ENCODE peak calls at places on chromosomes 16 and 17, in seven cellular contexts. C is GM23338; T is tibial nerve; J is CD8-positive, alpha-beta memory T cell; K is fibroblast of lung; B is dorsolateral prefrontal cortex; E is tibial artery. F is an unnamed sample.

GRCh38 chr17:10059684-10060211 is 138.7 kb downstream of the GAS7 start:
- DNase-seq in K (peak), E (no peak), T (no peak), C (peak), J (no peak), B (no peak), F (no peak)

GRCh38 chr17:57104461-57105175 is 19.6 kb downstream of the AKAP1 start:
- DNase-seq in J (no peak), B (no peak), E (no peak), T (no peak), C (no peak), K (no peak), F (no peak)

GRCh38 chr17:68987966-68988365 is 32.8 kb upstream of the ABCA8 start:
- DNase-seq in B (no peak), J (no peak), K (no peak), T (no peak), C (no peak), E (no peak), F (no peak)

GRCh38 chr17:79091373-79091670 is 16.7 kb downstream of the ENGASE start:
- DNase-seq in K (no peak), J (no peak), C (no peak), B (no peak), E (no peak), T (no peak), F (no peak)

GRCh38 chr16:54936086-54936978 is 5.7 kb downstream of the IRX5 start:
- DNase-seq in K (no peak), B (no peak), C (peak), J (no peak), T (no peak), E (no peak), F (no peak)

GRCh38 chr16:49350265-49351103 is 23.1 kb upstream of the C16orf78 start:
- DNase-seq in J (no peak), T (peak), K (peak), C (peak), E (no peak), B (peak), F (peak)

GRCh38 chr17:68564415-68565111 is 36.6 kb downstream of the FAM20A start:
- DNase-seq in B (no peak), E (no peak), K (no peak), T (no peak), C (no peak), J (no peak), F (no peak)

GRCh38 chr16:54080524-54081008 is 206.0 kb downstream of the IRX3 start:
- DNase-seq in C (no peak), J (no peak), K (peak), T (no peak), E (no peak), B (no peak), F (no peak)

GRCh38 chr16:67199011-67199807 is at the start of gene ELMO3:
- DNase-seq in E (no peak), K (no peak), C (peak), J (no peak), T (no peak), B (no peak), F (no peak)

GRCh38 chr17:74859439-74860228 is at the start of gene GRIN2C:
- DNase-seq in C (no peak), E (no peak), T (no peak), K (no peak), J (no peak), B (no peak), F (no peak)

GRCh38 chr17:39736319-39737165 is 1.2 kb upstream of the GRB7 start:
- DNase-seq in K (no peak), J (no peak), E (no peak), B (no peak), T (no peak), C (peak), F (no peak)

GRCh38 chr16:11639925-11640899 is 28.0 kb upstream of the SNN start:
- DNase-seq in T (peak), B (peak), K (peak), E (peak), C (peak), J (no peak), F (peak)

GRCh38 chr17:47719411-47720152 is 13.5 kb upstream of the TBX21 start:
- DNase-seq in K (peak), B (no peak), E (no peak), C (no peak), J (no peak), T (no peak), F (no peak)

GRCh38 chr17:5899496-5900195 is 170.5 kb upstream of the WSCD1 start:
- DNase-seq in C (no peak), J (no peak), T (no peak), E (peak), K (no peak), B (no peak), F (no peak)

GRCh38 chr17:5897320-5897911 is 172.8 kb upstream of the WSCD1 start:
- DNase-seq in B (no peak), E (peak), K (no peak), T (no peak), C (peak), J (no peak), F (no peak)

GRCh38 chr17:5901731-5902660 is 168.2 kb upstream of the WSCD1 start:
- DNase-seq in J (no peak), C (no peak), E (peak), B (no peak), T (no peak), K (no peak), F (no peak)

GRCh38 chr17:5898406-5898805 is 171.8 kb upstream of the WSCD1 start:
- DNase-seq in B (no peak), T (no peak), C (no peak), K (no peak), J (no peak), E (peak), F (no peak)

GRCh38 chr17:5902671-5903070 is 167.5 kb upstream of the WSCD1 start:
- DNase-seq in C (no peak), J (no peak), K (no peak), E (peak), B (peak), T (no peak), F (no peak)
- H3K27ac ChIP-seq in C (no peak), J (no peak), K (no peak), E (no peak), B (no peak), T (no peak), F (no peak)

DNA sequence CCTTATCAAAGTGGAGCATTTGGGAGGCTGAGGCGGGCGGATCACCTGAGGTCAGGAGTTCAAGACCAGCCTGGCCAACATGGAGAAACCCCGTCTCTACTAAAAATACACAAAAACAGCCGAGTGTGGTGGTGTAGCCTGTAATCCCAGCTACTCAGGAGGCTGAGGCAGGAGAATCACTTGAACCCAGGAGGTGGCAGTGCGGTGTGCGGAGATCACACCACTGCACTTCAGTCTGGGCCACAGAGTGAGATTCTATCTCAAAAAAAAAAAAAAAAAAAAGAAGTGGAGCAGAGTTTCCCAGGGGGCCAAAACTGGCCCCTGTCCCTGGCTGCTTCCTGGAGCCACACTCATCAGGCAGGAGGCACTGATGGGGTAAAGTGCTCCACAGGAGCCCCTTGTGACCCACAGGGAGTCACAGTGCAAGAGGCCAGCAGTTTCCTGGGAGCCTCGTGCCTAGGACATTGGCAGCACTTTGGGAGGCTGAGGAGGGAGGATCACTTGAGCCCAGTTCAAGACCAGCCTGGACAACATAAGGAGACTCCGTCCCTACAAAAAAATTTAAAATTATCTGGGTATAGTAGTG is 44.4 kb downstream of the RTN4RL1 start:
- DNase-seq in B (no peak), J (no peak), E (no peak), T (no peak), C (no peak), K (no peak), F (no peak)
- H3K27ac ChIP-seq in B (no peak), J (no peak), E (no peak), T (no peak), C (no peak), K (no peak), F (no peak)

DNA sequence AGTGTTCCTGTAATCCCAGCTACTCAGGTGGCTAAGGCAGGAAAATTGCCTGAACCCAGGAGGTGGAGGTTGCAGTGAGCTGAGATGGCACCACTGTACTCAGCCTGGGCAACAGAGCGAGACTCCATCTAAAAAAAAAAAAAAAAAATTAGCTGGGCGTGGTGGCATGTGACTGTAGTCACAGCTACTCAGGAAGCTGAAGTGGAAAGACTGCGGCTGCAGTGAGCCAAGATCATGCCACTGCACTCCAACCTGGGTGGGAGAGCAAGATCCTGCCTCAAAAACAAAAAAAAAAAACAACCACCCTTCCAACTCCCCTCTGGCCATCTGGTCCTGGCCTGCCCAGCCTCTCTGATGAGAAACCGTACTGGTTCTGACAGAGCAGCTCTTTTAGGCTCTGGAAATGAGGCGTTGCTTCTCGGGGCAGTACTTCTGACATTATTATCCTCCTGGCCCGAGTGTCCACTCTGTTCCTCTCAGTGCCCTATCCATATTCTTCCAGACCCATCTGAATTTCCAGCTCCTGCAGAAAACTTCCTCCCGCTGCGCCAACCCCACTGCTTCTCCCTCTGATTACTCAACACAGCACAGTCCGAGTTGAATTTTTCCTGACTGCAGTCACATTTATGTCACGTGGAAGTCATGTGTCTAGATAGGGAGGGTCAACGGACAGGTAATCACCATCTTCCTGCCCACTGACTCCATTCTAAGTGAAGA is 13.3 kb downstream of the GGA2 start:
- DNase-seq in J (no peak), C (no peak), B (peak), E (no peak), T (no peak), K (peak), F (no peak)
- H3K27ac ChIP-seq in J (no peak), C (peak), B (no peak), E (no peak), T (peak), K (no peak), F (no peak)

GRCh38 chr16:2470603-2471015 is 488 bp upstream of the NTN3 start:
- DNase-seq in C (peak), T (no peak), E (no peak), K (no peak), J (no peak), B (no peak), F (no peak)
- H3K27ac ChIP-seq in C (no peak), T (no peak), E (no peak), K (no peak), J (no peak), B (peak), F (no peak)

GRCh38 chr17:35074711-35075707 is 11.5 kb upstream of the RFFL start:
- DNase-seq in J (no peak), C (no peak), B (no peak), K (no peak), E (no peak), T (no peak), F (no peak)
- H3K27ac ChIP-seq in J (no peak), C (no peak), B (peak), K (no peak), E (no peak), T (no peak), F (peak)